ENCODE peak calls at places on chromosomes 4 and X, in five cellular contexts. One of them, this sample, is unnamed.
A peak's percentile ranks its signal among the peaks of the same experiment; 100 is the strongest.

GRCh38 chrX:45824471-45824870 is 623.8 kb upstream of the DIPK2B start:
- DNase-seq in type B pancreatic cell: no peak
- DNase-seq in T1000: peak; percentile 64
- DNase-seq in astrocyte of the spinal cord: peak; percentile 92
- DNase-seq in left cardiac atrium: peak; percentile 46
- DNase-seq in this sample: peak; percentile 92

GRCh38 chr4:102642571-102643298 is 118.0 kb downstream of the MANBA start:
- DNase-seq in astrocyte of the spinal cord: no peak
- DNase-seq in left cardiac atrium: peak; percentile 24
- DNase-seq in T1000: no peak
- DNase-seq in type B pancreatic cell: no peak
- DNase-seq in this sample: no peak

GRCh38 chr4:94757192-94758140 is at the start of gene BMPR1B:
- DNase-seq in type B pancreatic cell: no peak
- DNase-seq in astrocyte of the spinal cord: peak; percentile 76
- DNase-seq in T1000: no peak
- DNase-seq in left cardiac atrium: peak; percentile 31
- DNase-seq in this sample: peak; percentile 75

GRCh38 chr4:185305979-185306442 is 89.7 kb downstream of the LRP2BP start:
- DNase-seq in astrocyte of the spinal cord: peak; percentile 92
- DNase-seq in left cardiac atrium: no peak
- DNase-seq in T1000: peak; percentile 4
- DNase-seq in type B pancreatic cell: no peak
- DNase-seq in this sample: peak; percentile 27

GRCh38 chr4:154030747-154031146 is 241.9 kb upstream of the SFRP2 start:
- DNase-seq in astrocyte of the spinal cord: no peak
- DNase-seq in T1000: no peak
- DNase-seq in left cardiac atrium: no peak
- DNase-seq in type B pancreatic cell: no peak
- DNase-seq in this sample: no peak

GRCh38 chr4:8044699-8045098 is 105.0 kb upstream of the AFAP1 start:
- DNase-seq in astrocyte of the spinal cord: no peak
- DNase-seq in type B pancreatic cell: no peak
- DNase-seq in left cardiac atrium: no peak
- DNase-seq in T1000: no peak
- DNase-seq in this sample: no peak

GRCh38 chr4:8762951-8763735 is 108.5 kb downstream of the HMX1 start:
- DNase-seq in left cardiac atrium: peak; percentile 16
- DNase-seq in type B pancreatic cell: no peak
- DNase-seq in astrocyte of the spinal cord: no peak
- DNase-seq in T1000: no peak
- DNase-seq in this sample: no peak

GRCh38 chrX:9392445-9392844 is 72.4 kb upstream of the TBL1X start:
- DNase-seq in T1000: no peak
- DNase-seq in type B pancreatic cell: no peak
- DNase-seq in left cardiac atrium: no peak
- DNase-seq in astrocyte of the spinal cord: no peak
- DNase-seq in this sample: no peak

GRCh38 chr4:185201983-185202962 is 1.5 kb downstream of the CFAP97 start:
- DNase-seq in T1000: no peak
- DNase-seq in astrocyte of the spinal cord: no peak
- DNase-seq in left cardiac atrium: peak; percentile 43
- DNase-seq in type B pancreatic cell: no peak
- DNase-seq in this sample: peak; percentile 44

GRCh38 chrX:64338296-64338695 is 57.0 kb downstream of the MTMR8 start:
- DNase-seq in type B pancreatic cell: no peak
- DNase-seq in astrocyte of the spinal cord: no peak
- DNase-seq in T1000: no peak
- DNase-seq in left cardiac atrium: no peak
- DNase-seq in this sample: no peak

GRCh38 chr4:151340751-151341385 is 15.5 kb upstream of the SH3D19 start:
- DNase-seq in type B pancreatic cell: no peak
- DNase-seq in T1000: no peak
- DNase-seq in astrocyte of the spinal cord: peak; percentile 30
- DNase-seq in left cardiac atrium: no peak
- DNase-seq in this sample: no peak

GRCh38 chr4:1718095-1718850 is 2.9 kb downstream of the TMEM129 start:
- DNase-seq in astrocyte of the spinal cord: no peak
- DNase-seq in left cardiac atrium: no peak
- DNase-seq in T1000: no peak
- DNase-seq in type B pancreatic cell: no peak
- DNase-seq in this sample: no peak

GRCh38 chrX:72110051-72110926 is 21.4 kb downstream of the RTL5 start:
- DNase-seq in left cardiac atrium: no peak
- DNase-seq in T1000: no peak
- DNase-seq in type B pancreatic cell: no peak
- DNase-seq in astrocyte of the spinal cord: no peak
- DNase-seq in this sample: no peak

GRCh38 chrX:17206584-17206983 is 168.4 kb upstream of the NHS start:
- DNase-seq in astrocyte of the spinal cord: no peak
- DNase-seq in left cardiac atrium: no peak
- DNase-seq in T1000: no peak
- DNase-seq in type B pancreatic cell: no peak
- DNase-seq in this sample: no peak

GRCh38 chr4:187380181-187380581 is 615.4 kb upstream of the ZFP42 start:
- DNase-seq in T1000: no peak
- DNase-seq in astrocyte of the spinal cord: no peak
- DNase-seq in left cardiac atrium: no peak
- DNase-seq in type B pancreatic cell: no peak
- DNase-seq in this sample: no peak

GRCh38 chrX:150752124-150752523 is 58.9 kb downstream of the MTMR1 start:
- DNase-seq in type B pancreatic cell: no peak
- DNase-seq in T1000: no peak
- DNase-seq in left cardiac atrium: no peak
- DNase-seq in astrocyte of the spinal cord: no peak
- DNase-seq in this sample: no peak

GRCh38 chr4:152678841-152679240 is 956 bp downstream of the TMEM154 start:
- DNase-seq in type B pancreatic cell: no peak
- DNase-seq in T1000: no peak
- DNase-seq in astrocyte of the spinal cord: no peak
- DNase-seq in left cardiac atrium: no peak
- DNase-seq in this sample: no peak

GRCh38 chrX:55201930-55202579 is 18.1 kb upstream of the PAGE5 start:
- DNase-seq in type B pancreatic cell: no peak
- DNase-seq in astrocyte of the spinal cord: no peak
- DNase-seq in T1000: no peak
- DNase-seq in left cardiac atrium: no peak
- DNase-seq in this sample: no peak

GRCh38 chrX:1481636-1482529 is 29.2 kb upstream of the ASMTL start:
- DNase-seq in left cardiac atrium: peak; percentile 56
- DNase-seq in astrocyte of the spinal cord: peak; percentile 86
- DNase-seq in type B pancreatic cell: peak; percentile 65
- DNase-seq in T1000: no peak
- DNase-seq in this sample: peak; percentile 67